ENCODE peak calls at places on chromosome 3, in eight cellular contexts. N is NCI-H1092 treated with DMSO at 0.1 percent for 48 hours; L is WTC11; R is effector memory CD8-positive, alpha-beta T cell; V is activated CD4-positive, alpha-beta T cell treated with anti-CD3 and anti-CD28 coated beads for 48 hours; C is LHCN-M2; A is breast epithelium; P is CD8-positive, alpha-beta T cell. Q is an unnamed sample.
A peak's percentile ranks its signal among the peaks of the same experiment; 100 is the strongest.

GRCh38 chr3:124986153-124987143 is 51.9 kb upstream of the MUC13 start:
- DNase-seq in P (no peak), R (no peak), C (peak; percentile 98), A (no peak), N (no peak), V (no peak), L (peak; percentile 34), Q (peak; percentile 39)

GRCh38 chr3:110292102-110292501 is 779.5 kb upstream of the NECTIN3 start:
- DNase-seq in C (no peak), N (no peak), R (no peak), P (no peak), V (no peak), L (no peak), A (no peak), Q (no peak)

GRCh38 chr3:189584609-189585008 is 46.6 kb upstream of the TP63 start:
- DNase-seq in A (no peak), P (no peak), C (no peak), R (no peak), V (no peak), L (no peak), N (no peak), Q (no peak)

GRCh38 chr3:125403789-125404188 is 28.7 kb upstream of the ZNF148 start:
- DNase-seq in N (no peak), P (no peak), V (no peak), A (no peak), C (peak; percentile 53), R (no peak), L (no peak), Q (no peak)

GRCh38 chr3:76724075-76724474 is 315.8 kb upstream of the ROBO2 start:
- DNase-seq in A (no peak), P (no peak), N (no peak), R (no peak), V (no peak), C (no peak), L (no peak), Q (no peak)

GRCh38 chr3:153284282-153284938 is 122.4 kb downstream of the RAP2B start:
- DNase-seq in R (no peak), V (peak; percentile 57), A (no peak), P (peak; percentile 18), N (no peak), L (no peak), C (peak; percentile 82), Q (no peak)

GRCh38 chr3:122392868-122393844 is 9.2 kb downstream of the FAM162A start:
- DNase-seq in R (no peak), A (no peak), P (no peak), L (no peak), N (peak; percentile 24), C (peak; percentile 55), V (no peak), Q (peak; percentile 51)

GRCh38 chr3:196735751-196736150 is 3.9 kb upstream of the PAK2 start:
- DNase-seq in L (no peak), R (no peak), N (no peak), P (no peak), C (peak; percentile 3), A (no peak), V (no peak), Q (no peak)

GRCh38 chr3:45987368-45988099 is 8.1 kb downstream of the FYCO1 start:
- DNase-seq in N (peak; percentile 10), R (no peak), L (no peak), A (no peak), C (peak; percentile 45), P (no peak), V (no peak), Q (no peak)

GRCh38 chr3:13883681-13884080 is 3.8 kb upstream of the WNT7A start:
- DNase-seq in L (no peak), R (no peak), N (no peak), V (no peak), A (no peak), P (no peak), C (no peak), Q (no peak)

GRCh38 chr3:111667621-111668239 is 72.6 kb upstream of the ZBED2 start:
- DNase-seq in N (no peak), R (peak; percentile 63), L (no peak), A (no peak), C (no peak), P (peak; percentile 62), V (peak; percentile 77), Q (no peak)

GRCh38 chr3:154886437-154886836 is 193.7 kb upstream of the MME start:
- DNase-seq in L (no peak), P (no peak), V (no peak), A (no peak), N (no peak), R (no peak), C (peak; percentile 98), Q (no peak)

GRCh38 chr3:50189989-50190388 is 1.4 kb upstream of the GNAT1 start:
- DNase-seq in R (no peak), N (no peak), L (no peak), A (no peak), C (no peak), P (no peak), V (no peak), Q (no peak)

GRCh38 chr3:146650691-146651090 is 45.5 kb upstream of the PLSCR5 start:
- DNase-seq in P (no peak), R (no peak), V (no peak), L (no peak), A (no peak), N (no peak), C (no peak), Q (no peak)

GRCh38 chr3:179929091-179929529 is 107.6 kb downstream of the PEX5L start:
- DNase-seq in N (peak; percentile 80), A (no peak), P (peak; percentile 18), R (peak; percentile 2), C (peak; percentile 55), L (peak; percentile 67), V (peak; percentile 57), Q (peak; percentile 59)

GRCh38 chr3:152899306-152899705 is 64.4 kb downstream of the P2RY1 start:
- DNase-seq in C (peak; percentile 7), N (no peak), P (no peak), A (no peak), L (no peak), V (no peak), R (no peak), Q (no peak)

GRCh38 chr3:155426524-155427230 is 133.2 kb upstream of the STRIT1 start:
- DNase-seq in C (no peak), V (no peak), P (no peak), N (no peak), A (no peak), R (no peak), L (no peak), Q (no peak)

GRCh38 chr3:188861847-188862740 is 309.7 kb upstream of the TPRG1 start:
- DNase-seq in L (no peak), R (no peak), V (no peak), N (no peak), A (no peak), C (peak; percentile 81), P (no peak), Q (no peak)

GRCh38 chr3:181176610-181177009 is 187.1 kb upstream of the DNAJC19 start:
- DNase-seq in R (no peak), C (peak; percentile 33), A (peak; percentile 76), L (peak; percentile 21), P (peak; percentile 21), V (peak; percentile 60), N (peak; percentile 51), Q (peak; percentile 40)

GRCh38 chr3:146065573-146066006 is 95.4 kb downstream of the PLOD2 start:
- DNase-seq in R (no peak), P (no peak), N (peak; percentile 30), A (no peak), V (no peak), L (no peak), C (peak; percentile 74), Q (no peak)

GRCh38 chr3:56251343-56251945 is 216.8 kb downstream of the ERC2 start:
- DNase-seq in C (peak; percentile 60), A (no peak), P (no peak), N (peak; percentile 23), V (peak; percentile 28), R (no peak), L (peak; percentile 25), Q (peak; percentile 52)

GRCh38 chr3:16906679-16907078 is 21.9 kb downstream of the PLCL2 start:
- DNase-seq in V (no peak), C (peak; percentile 6), R (no peak), L (no peak), P (no peak), N (peak; percentile 22), A (no peak), Q (no peak)

GRCh38 chr3:25412269-25412668 is 15.8 kb upstream of the RARB start:
- DNase-seq in P (no peak), A (no peak), R (no peak), C (peak; percentile 43), V (no peak), N (no peak), L (no peak), Q (no peak)

GRCh38 chr3:13662238-13662847 is 113.4 kb downstream of the FBLN2 start:
- DNase-seq in A (no peak), N (no peak), P (no peak), C (no peak), R (no peak), L (no peak), V (no peak), Q (peak; percentile 45)